ENCODE peak calls at places on chromosomes 3 and 15, in ten cellular contexts. B is PC-3; Z is cerebellum; L is HTR-8/SVneo; I is activated CD4-positive, alpha-beta T cell treated with anti-CD3 and anti-CD28 coated beads for 24 hours; Y is NCI-H82; M is dermis microvascular lymphatic vessel endothelial cell; R is NCI-H1092; V is mucosa of gallbladder; U is MM.1S. Q is an unnamed sample.

GRCh38 chr15:42971830-42972229 is 51.3 kb upstream of the TTBK2 start:
- DNase-seq in M (no peak), L (no peak), R (no peak), Y (no peak), U (no peak), Z (no peak), V (no peak), I (no peak), B (no peak), Q (no peak)

GRCh38 chr3:138850151-138850550 is 15.4 kb upstream of the PIK3CB start:
- DNase-seq in L (no peak), I (no peak), Z (no peak), V (no peak), M (peak), U (no peak), R (no peak), B (no peak), Y (no peak), Q (peak)

GRCh38 chr15:43776101-43776717 is 557 bp downstream of the ELL3 start:
- DNase-seq in Y (peak), L (no peak), M (peak), U (no peak), Z (peak), B (peak), I (no peak), V (peak), R (no peak), Q (no peak)

GRCh38 chr3:138898301-138898700 is 48.6 kb downstream of the FOXL2 start:
- DNase-seq in L (no peak), I (no peak), B (no peak), R (no peak), V (no peak), U (no peak), Y (no peak), M (peak), Z (no peak), Q (peak)

GRCh38 chr3:51983578-51984268 is 388 bp downstream of the ACY1 start:
- DNase-seq in L (no peak), V (no peak), M (no peak), I (no peak), R (no peak), Z (no peak), Y (no peak), B (no peak), U (no peak), Q (no peak)

GRCh38 chr3:109480014-109480413 is 142.7 kb upstream of the DPPA4 start:
- DNase-seq in Y (peak), M (no peak), V (no peak), I (no peak), Z (no peak), B (no peak), R (no peak), L (no peak), U (no peak), Q (no peak)

GRCh38 chr3:32460031-32460749 is 42.5 kb downstream of the CMTM6 start:
- DNase-seq in I (peak), B (no peak), U (peak), R (peak), V (no peak), Y (peak), L (no peak), Z (no peak), M (peak), Q (no peak)

GRCh38 chr15:88219623-88220022 is 36.9 kb downstream of the NTRK3 start:
- DNase-seq in M (no peak), B (no peak), U (no peak), Z (peak), Y (no peak), V (no peak), L (no peak), I (no peak), R (no peak), Q (no peak)

GRCh38 chr3:20185364-20185732 is 658 bp downstream of the SGO1 start:
- DNase-seq in Y (peak), R (no peak), V (no peak), B (peak), L (no peak), I (no peak), M (peak), Z (no peak), U (peak), Q (peak)

GRCh38 chr15:57703387-57703786 is 3.1 kb upstream of the POLR2M start:
- DNase-seq in R (no peak), Z (no peak), L (peak), I (no peak), U (peak), Y (no peak), M (peak), B (peak), V (no peak), Q (peak)

Q was measured in astrocyte.